ENCODE peak calls at places on chromosome 4, in ten cellular contexts. A is fibroblast of lung, T is neural progenitor cell, P is IMR-90, V is H9, J is GM23248, N is HepG2, B is OCI-LY7, O is mammary epithelial cell, G is PC-9. C is an unnamed sample.

GRCh38 chr4:24768006-24768405 is 27.4 kb upstream of the SOD3 start:
- DNase-seq in G (no peak), P (no peak), O (no peak), T (no peak), A (no peak), V (no peak), B (no peak), N (no peak), J (no peak), C (no peak)

GRCh38 chr4:170743633-170744032 is 653.9 kb upstream of the AADAT start:
- DNase-seq in J (no peak), A (no peak), T (no peak), O (no peak), B (no peak), N (peak; percentile 31), G (no peak), P (no peak), V (no peak), C (no peak)

GRCh38 chr4:126784966-126785580 is 847.7 kb upstream of the INTU start:
- DNase-seq in P (peak; percentile 30), V (no peak), A (no peak), T (no peak), B (no peak), G (no peak), N (no peak), J (peak; percentile 13), O (peak; percentile 55), C (no peak)

GRCh38 chr4:122826596-122827257 is at the start of gene FGF2:
- DNase-seq in J (peak; percentile 86), N (no peak), B (no peak), T (peak; percentile 88), P (peak; percentile 60), G (peak; percentile 8), V (peak; percentile 71), O (peak; percentile 33), A (peak; percentile 78), C (peak; percentile 21)

GRCh38 chr4:96983830-96984229 is 1143.9 kb downstream of the PDHA2 start:
- DNase-seq in A (no peak), N (no peak), P (no peak), V (no peak), B (no peak), O (no peak), G (no peak), J (no peak), T (no peak), C (no peak)

GRCh38 chr4:104571341-104571740 is 76.6 kb upstream of the CXXC4 start:
- DNase-seq in B (no peak), A (no peak), J (no peak), V (peak; percentile 39), T (peak; percentile 35), N (no peak), G (peak; percentile 43), P (no peak), O (peak; percentile 18), C (peak; percentile 22)

GRCh38 chr4:160580581-160580980 is 1477.7 kb downstream of the RAPGEF2 start:
- DNase-seq in P (no peak), T (no peak), O (no peak), N (no peak), V (no peak), B (no peak), A (no peak), J (no peak), G (no peak), C (no peak)

GRCh38 chr4:180993179-180993841 is 1249.9 kb upstream of the TENM3 start:
- DNase-seq in N (no peak), G (no peak), P (no peak), A (no peak), V (no peak), T (no peak), B (peak; percentile 9), O (no peak), J (no peak), C (no peak)

GRCh38 chr4:86498560-86499166 is 95.5 kb upstream of the PTPN13 start:
- DNase-seq in P (peak; percentile 68), J (peak; percentile 79), A (peak; percentile 74), B (peak; percentile 50), V (no peak), G (no peak), N (peak; percentile 7), O (peak; percentile 40), T (peak; percentile 75), C (peak; percentile 71)

GRCh38 chr4:146342600-146343192 is 128.4 kb downstream of the REELD1 start:
- DNase-seq in P (peak; percentile 47), J (peak; percentile 56), A (peak; percentile 71), T (peak; percentile 34), B (peak; percentile 42), N (no peak), G (peak; percentile 11), O (no peak), V (no peak), C (peak; percentile 78)

GRCh38 chr4:25859429-25860148 is 3.2 kb downstream of the SEL1L3 start:
- DNase-seq in G (no peak), N (no peak), B (peak; percentile 80), O (no peak), T (no peak), A (no peak), P (no peak), V (no peak), J (no peak), C (no peak)

GRCh38 chr4:150867148-150867547 is 147.9 kb downstream of the LRBA start:
- DNase-seq in A (peak; percentile 86), B (peak; percentile 83), T (peak; percentile 91), G (peak; percentile 5), O (peak; percentile 72), J (peak; percentile 88), P (peak; percentile 81), V (no peak), N (peak; percentile 76), C (peak; percentile 88)

GRCh38 chr4:74715731-74716435 is 78.4 kb downstream of the BTC start:
- DNase-seq in B (no peak), O (peak; percentile 12), P (no peak), N (no peak), J (no peak), T (no peak), A (no peak), V (no peak), G (no peak), C (no peak)

GRCh38 chr4:95255396-95256107 is 293.2 kb downstream of the UNC5C start:
- DNase-seq in B (no peak), J (peak; percentile 70), T (no peak), A (peak; percentile 62), N (no peak), V (no peak), P (peak; percentile 77), G (no peak), O (peak; percentile 46), C (peak; percentile 43)

GRCh38 chr4:141501395-141501794 is 135.0 kb upstream of the IL15 start:
- DNase-seq in T (no peak), J (peak; percentile 28), N (no peak), O (no peak), G (no peak), A (peak; percentile 14), B (no peak), V (no peak), P (peak; percentile 17), C (no peak)

GRCh38 chr4:152085657-152086056 is 324.9 kb upstream of the GATB start:
- DNase-seq in T (no peak), N (no peak), V (no peak), J (no peak), P (no peak), O (no peak), A (no peak), G (no peak), B (no peak), C (no peak)

GRCh38 chr4:80011636-80012236 is 61.3 kb downstream of the ANTXR2 start:
- DNase-seq in B (no peak), P (peak; percentile 94), N (no peak), O (no peak), A (peak; percentile 79), V (no peak), T (no peak), J (peak; percentile 70), G (no peak), C (no peak)

GRCh38 chr4:34791224-34791623 is 1453.1 kb downstream of the ARAP2 start:
- DNase-seq in G (no peak), A (no peak), V (no peak), B (no peak), O (no peak), J (no peak), T (no peak), N (no peak), P (no peak), C (no peak)
- H4K20me1 ChIP-seq in G (no peaks in the 10 kb centered on the region), A (no peaks in the 10 kb centered on the region), V (no peaks in the 10 kb centered on the region), B (no peaks in the 10 kb centered on the region), O (no peaks in the 10 kb centered on the region), J (no peaks in the 10 kb centered on the region), T (no peaks in the 10 kb centered on the region), N (no peaks in the 10 kb centered on the region), P (no peaks in the 10 kb centered on the region), C (no peaks in the 10 kb centered on the region)

DNA sequence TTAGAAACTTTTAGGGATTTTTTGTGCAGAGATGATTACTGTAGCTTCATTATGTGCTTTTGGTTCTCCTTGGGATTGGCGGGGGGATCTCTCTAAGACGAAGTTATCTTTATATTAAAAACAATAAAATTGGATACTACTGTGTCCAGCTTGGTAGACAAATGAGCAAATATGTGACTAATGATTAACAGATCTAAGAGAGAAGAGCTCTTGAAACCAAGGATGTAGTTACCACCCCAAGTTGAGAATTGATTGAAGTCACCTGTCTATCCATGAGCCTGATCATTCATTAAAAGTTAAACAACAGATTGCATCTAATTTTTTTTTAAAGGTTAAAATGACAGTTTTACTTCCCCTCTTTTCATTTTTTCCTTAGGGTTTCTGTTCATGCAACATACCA is 8.7 kb downstream of the PAICS start:
- DNase-seq in T (no peak), A (no peak), G (no peak), N (no peak), P (no peak), J (no peak), V (no peak), O (no peak), B (no peak), C (no peak)
- H4K20me1 ChIP-seq in T (peaks cover 76% of the 10 kb centered on the region), A (no peaks in the 10 kb centered on the region), G (peaks cover 18% of the 10 kb centered on the region), N (peaks cover 45% of the 10 kb centered on the region), P (peaks cover 10% of the 10 kb centered on the region), J (no peaks in the 10 kb centered on the region), V (no peaks in the 10 kb centered on the region), O (no peaks in the 10 kb centered on the region), B (peaks cover 39% of the 10 kb centered on the region), C (peaks cover 61% of the 10 kb centered on the region)

GRCh38 chr4:54209617-54210016 is 19.5 kb upstream of the PDGFRA start:
- DNase-seq in V (no peak), B (no peak), O (no peak), A (no peak), G (no peak), J (no peak), N (no peak), T (no peak), P (no peak), C (peak; percentile 43)
- H4K20me1 ChIP-seq in V (no peaks in the 10 kb centered on the region), B (no peaks in the 10 kb centered on the region), O (no peaks in the 10 kb centered on the region), A (no peaks in the 10 kb centered on the region), G (no peaks in the 10 kb centered on the region), J (no peaks in the 10 kb centered on the region), N (no peaks in the 10 kb centered on the region), T (no peaks in the 10 kb centered on the region), P (no peaks in the 10 kb centered on the region), C (no peaks in the 10 kb centered on the region)

GRCh38 chr4:36533944-36534343 is 252.5 kb downstream of the DTHD1 start:
- DNase-seq in V (no peak), P (no peak), B (no peak), G (no peak), A (no peak), T (no peak), O (no peak), N (no peak), J (no peak), C (no peak)
- H4K20me1 ChIP-seq in V (no peaks in the 10 kb centered on the region), P (no peaks in the 10 kb centered on the region), B (no peaks in the 10 kb centered on the region), G (no peaks in the 10 kb centered on the region), A (no peaks in the 10 kb centered on the region), T (no peaks in the 10 kb centered on the region), O (no peaks in the 10 kb centered on the region), N (no peaks in the 10 kb centered on the region), J (no peaks in the 10 kb centered on the region), C (no peaks in the 10 kb centered on the region)